ENCODE peak calls at places on chromosomes 11 and 22, in six cellular contexts. A is GM12865, U is RWPE1, R is nephron progenitor cell, Y is upper lobe of right lung, Q is psoas muscle. Z is an unnamed sample.

GRCh38 chr11:65308281-65308891 is 6.3 kb upstream of the CDC42EP2 start:
- DNase-seq in A (peak), U (no peak), R (no peak), Y (peak), Q (no peak), Z (no peak)

GRCh38 chr22:28810839-28811491 is 10.6 kb upstream of the XBP1 start:
- DNase-seq in A (no peak), U (no peak), R (no peak), Y (no peak), Q (no peak), Z (peak)

GRCh38 chr22:46829140-46829891 is 66.9 kb downstream of the TBC1D22A start:
- DNase-seq in A (no peak), U (peak), R (no peak), Y (no peak), Q (no peak), Z (no peak)

GRCh38 chr11:45412033-45412432 is 125.9 kb upstream of the SYT13 start:
- DNase-seq in A (no peak), U (no peak), R (peak), Y (peak), Q (no peak), Z (no peak)

GRCh38 chr22:35868938-35869337 is 151.3 kb downstream of the APOL5 start:
- DNase-seq in A (no peak), U (no peak), R (no peak), Y (no peak), Q (no peak), Z (no peak)

GRCh38 chr11:9957072-9957471 is 293.2 kb downstream of the SWAP70 start:
- DNase-seq in A (no peak), U (no peak), R (no peak), Y (no peak), Q (no peak), Z (no peak)

GRCh38 chr11:9142732-9143131 is 51.3 kb upstream of the SCUBE2 start:
- DNase-seq in A (no peak), U (no peak), R (no peak), Y (no peak), Q (no peak), Z (no peak)

GRCh38 chr11:7417328-7417727 is 68.0 kb upstream of the OLFML1 start:
- DNase-seq in A (no peak), U (no peak), R (no peak), Y (no peak), Q (no peak), Z (no peak)

GRCh38 chr11:130827697-130828377 is 88.4 kb downstream of the SNX19 start:
- DNase-seq in A (peak), U (peak), R (peak), Y (no peak), Q (peak), Z (peak)

GRCh38 chr22:20968281-20968977 is 1.4 kb downstream of the AIFM3 start:
- DNase-seq in A (no peak), U (no peak), R (no peak), Y (no peak), Q (no peak), Z (no peak)

GRCh38 chr11:69403556-69404215 is 77.8 kb upstream of the LINC01488 start:
- DNase-seq in A (no peak), U (peak), R (no peak), Y (no peak), Q (no peak), Z (no peak)

GRCh38 chr22:45268958-45269844 is 15.5 kb upstream of the UPK3A start:
- DNase-seq in A (peak), U (peak), R (peak), Y (peak), Q (peak), Z (peak)

GRCh38 chr22:35352214-35353111 is 28.4 kb upstream of the HMOX1 start:
- DNase-seq in A (peak), U (no peak), R (peak), Y (peak), Q (peak), Z (peak)

GRCh38 chr11:69880803-69881445 is 61.7 kb upstream of the FGF3 start:
- DNase-seq in A (no peak), U (no peak), R (no peak), Y (peak), Q (no peak), Z (no peak)

GRCh38 chr11:62669420-62670161 is 1.9 kb upstream of the UQCC3 start:
- DNase-seq in A (no peak), U (no peak), R (no peak), Y (no peak), Q (no peak), Z (no peak)

GRCh38 chr22:40436460-40437431 is 66.4 kb downstream of the SGSM3 start:
- DNase-seq in A (peak), U (peak), R (no peak), Y (no peak), Q (no peak), Z (peak)

GRCh38 chr11:130762342-130763037 is 153.8 kb downstream of the SNX19 start:
- DNase-seq in A (no peak), U (no peak), R (no peak), Y (no peak), Q (no peak), Z (no peak)

GRCh38 chr22:50613291-50613981 is 12.8 kb downstream of the MAPK8IP2 start:
- DNase-seq in A (no peak), U (no peak), R (no peak), Y (peak), Q (no peak), Z (no peak)

GRCh38 chr11:22927793-22928192 is 67.5 kb upstream of the CCDC179 start:
- DNase-seq in A (no peak), U (no peak), R (no peak), Y (no peak), Q (no peak), Z (no peak)

GRCh38 chr11:79049627-79050238 is 391.1 kb downstream of the TENM4 start:
- DNase-seq in A (no peak), U (no peak), R (no peak), Y (no peak), Q (no peak), Z (no peak)

GRCh38 chr11:79054636-79055035 is 386.2 kb downstream of the TENM4 start:
- DNase-seq in A (no peak), U (peak), R (no peak), Y (no peak), Q (no peak), Z (no peak)

GRCh38 chr11:79050784-79051183 is 390.0 kb downstream of the TENM4 start:
- DNase-seq in A (no peak), U (no peak), R (no peak), Y (no peak), Q (no peak), Z (no peak)

GRCh38 chr11:79055866-79056632 is 384.8 kb downstream of the TENM4 start:
- DNase-seq in A (no peak), U (no peak), R (no peak), Y (no peak), Q (peak), Z (no peak)

DNA sequence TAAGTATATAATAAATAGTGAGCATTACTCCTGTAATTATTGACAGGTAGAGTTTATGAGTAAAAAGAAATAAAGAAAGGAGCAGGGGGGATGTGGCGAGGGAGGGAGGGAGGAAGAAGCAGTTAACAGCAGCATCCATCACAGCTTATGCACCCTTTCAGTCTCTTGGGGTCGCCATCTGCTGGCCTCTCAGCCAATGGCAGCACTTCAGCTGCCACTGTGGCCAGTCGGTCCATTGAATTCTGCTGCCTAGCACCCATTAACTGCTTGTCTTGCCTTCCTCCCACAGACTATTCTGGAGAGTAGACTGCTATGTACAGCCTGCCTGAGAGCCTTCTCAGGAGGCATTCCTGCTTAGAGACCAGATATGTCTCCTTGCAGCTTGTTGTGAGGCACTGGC is 388.3 kb downstream of the TENM4 start:
- DNase-seq in A (no peak), U (no peak), R (no peak), Y (no peak), Q (no peak), Z (no peak)
- TF ChIP-seq CTCF in A (peak), U (no peak), R (peak), Y (no peak), Q (no peak), Z (no peak)

DNA sequence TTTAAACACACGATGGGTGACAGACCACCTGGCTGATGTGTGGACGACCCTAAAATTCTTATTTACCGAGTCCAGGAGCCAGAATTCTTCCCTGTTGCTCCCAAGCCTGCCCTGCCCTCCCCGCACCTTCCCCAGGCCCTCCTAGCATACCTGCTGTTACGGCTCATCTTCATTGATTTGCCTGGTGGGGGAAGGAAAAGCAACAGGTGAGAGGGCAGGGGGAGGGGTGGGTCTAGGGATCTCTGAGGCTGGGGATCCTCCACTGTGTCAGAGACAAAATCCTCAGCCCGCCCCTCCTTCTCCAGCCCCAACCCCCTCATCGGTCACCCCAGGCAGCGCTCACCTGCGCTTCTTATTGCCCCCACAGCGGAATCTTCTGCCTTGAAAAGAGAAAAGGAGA is 4.0 kb downstream of the FXYD2 start:
- DNase-seq in A (no peak), U (no peak), R (no peak), Y (no peak), Q (no peak), Z (no peak)
- TF ChIP-seq CTCF in A (no peak), U (no peak), R (no peak), Y (no peak), Q (no peak), Z (no peak)

GRCh38 chr11:72228229-72228843 is 3.8 kb downstream of the INPPL1 start:
- DNase-seq in A (no peak), U (no peak), R (peak), Y (peak), Q (no peak), Z (no peak)
- TF ChIP-seq CTCF in A (no peak), U (no peak), R (no peak), Y (no peak), Q (no peak), Z (no peak)

DNA sequence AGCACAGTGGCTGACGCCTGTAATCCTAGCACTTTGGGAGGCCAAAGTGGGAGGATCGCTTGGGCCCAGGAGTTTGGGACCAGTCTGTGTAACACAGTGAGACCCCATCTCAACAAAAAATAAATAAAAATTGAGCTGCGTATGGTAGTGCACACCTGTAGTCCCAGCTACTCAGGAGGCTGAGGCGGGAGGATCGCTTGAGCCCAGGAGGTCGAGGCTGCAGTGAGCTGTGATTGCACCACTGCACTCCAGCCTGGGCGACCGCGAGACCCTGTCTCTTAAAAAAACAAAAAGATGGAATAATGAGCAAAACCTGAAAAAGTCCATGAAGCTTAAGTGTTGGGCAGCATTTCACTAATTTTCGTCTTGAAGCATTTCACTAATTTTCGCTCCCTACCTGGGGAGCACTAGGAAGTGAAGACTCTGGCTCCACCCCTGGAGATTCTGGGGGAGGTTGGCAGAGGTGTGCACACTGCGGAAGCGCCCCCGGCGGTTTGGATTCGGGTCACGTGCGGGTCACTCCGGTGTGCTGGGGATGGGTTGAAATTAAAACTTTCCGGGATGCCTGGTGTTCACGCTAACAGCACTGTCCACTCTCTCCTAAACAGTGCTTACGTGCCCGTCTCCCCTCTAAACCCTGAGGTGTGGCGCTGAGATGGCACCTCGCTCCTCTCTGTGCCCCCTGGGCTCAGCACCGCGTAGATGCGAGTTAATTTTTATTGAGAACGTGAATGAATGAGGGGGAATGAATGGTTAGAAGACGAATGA is 905 bp upstream of the NAA40 start:
- DNase-seq in A (peak), U (peak), R (peak), Y (no peak), Q (no peak), Z (peak)
- TF ChIP-seq CTCF in A (no peak), U (no peak), R (no peak), Y (no peak), Q (no peak), Z (no peak)

DNA sequence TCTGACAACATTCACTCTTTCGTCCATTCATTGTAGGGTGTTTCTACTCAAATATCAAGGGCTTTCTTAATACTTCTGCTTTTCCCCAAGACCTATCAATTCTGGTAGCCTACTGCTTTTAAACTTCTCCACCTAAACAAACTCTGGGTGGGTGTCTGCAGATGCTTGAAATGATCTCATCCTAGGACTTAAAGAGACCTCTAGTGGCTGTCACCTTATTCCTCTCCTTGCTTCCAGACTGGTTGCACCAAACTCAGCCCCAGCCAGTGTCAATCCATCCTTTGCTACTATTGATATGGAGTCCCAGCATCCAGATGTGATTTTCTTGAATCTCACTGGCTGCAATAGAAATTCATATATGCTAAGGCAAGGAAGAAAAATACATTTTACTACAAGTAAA is 274.7 kb downstream of the NXPE2 start:
- DNase-seq in A (peak), U (no peak), R (no peak), Y (no peak), Q (no peak), Z (no peak)
- TF ChIP-seq CTCF in A (peak), U (no peak), R (peak), Y (no peak), Q (peak), Z (no peak)

DNA sequence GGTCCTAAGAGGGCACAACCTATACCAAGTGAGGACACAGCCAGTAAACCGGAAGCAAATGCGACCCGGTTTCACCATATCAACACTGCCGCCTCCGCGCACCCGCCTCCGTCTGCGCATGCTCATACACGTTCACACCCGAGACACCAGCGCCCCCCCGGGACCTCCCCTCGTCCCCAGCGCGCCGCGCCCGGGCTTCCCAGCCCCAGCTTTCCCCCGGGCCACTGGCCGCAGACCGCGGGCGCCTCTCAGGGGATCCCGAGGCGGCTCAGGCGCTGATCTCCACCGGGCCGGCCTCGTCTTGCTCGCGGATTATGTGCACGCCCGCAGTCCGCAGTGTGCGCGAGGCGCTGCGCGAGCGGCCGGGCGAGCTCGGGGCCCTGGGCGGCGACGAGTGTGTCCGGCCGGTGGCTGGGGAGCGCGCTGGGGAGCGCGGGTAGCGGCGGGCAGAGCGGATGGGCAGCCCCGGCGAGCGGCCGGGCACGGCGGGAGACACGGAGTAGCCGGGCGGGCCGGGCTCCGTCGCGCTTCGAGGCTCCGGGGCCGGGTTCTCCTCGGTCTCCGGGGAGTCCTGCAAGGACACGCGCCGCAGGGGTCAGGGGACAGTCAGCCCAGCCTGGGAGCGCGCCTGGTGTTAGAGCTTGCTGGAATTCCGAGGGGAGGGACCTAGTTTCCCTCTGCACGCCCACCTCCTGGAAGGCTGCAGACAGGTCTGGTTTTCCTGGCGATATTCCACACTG is 2.0 kb downstream of the HEPN1 start:
- DNase-seq in A (peak), U (peak), R (peak), Y (peak), Q (peak), Z (peak)
- TF ChIP-seq CTCF in A (no peak), U (no peak), R (no peak), Y (peak), Q (no peak), Z (no peak)

DNA sequence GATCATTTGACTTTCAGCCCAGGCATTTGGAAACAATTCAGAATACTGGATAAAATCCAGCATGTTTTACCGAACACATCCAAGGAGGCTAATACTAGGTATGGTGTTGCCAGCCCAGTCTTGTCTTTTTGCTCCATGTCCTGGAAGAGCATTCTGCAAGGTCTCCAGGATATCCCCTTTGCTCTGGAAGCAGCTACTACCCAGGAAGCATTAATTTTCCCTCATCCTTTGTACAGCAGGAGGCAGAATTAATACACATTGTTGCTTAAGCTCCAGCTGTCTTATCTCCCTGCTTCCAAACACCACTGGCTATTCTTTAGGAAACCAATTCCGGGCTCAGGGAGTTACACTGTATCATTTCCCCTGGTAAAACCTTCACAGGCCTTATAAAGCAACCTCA is 1.6 kb upstream of the UBASH3B start:
- DNase-seq in A (no peak), U (no peak), R (no peak), Y (no peak), Q (no peak), Z (no peak)
- TF ChIP-seq CTCF in A (no peak), U (no peak), R (no peak), Y (peak), Q (no peak), Z (no peak)

GRCh38 chr11:55607545-55607944 is at the start of gene OR4C11:
- DNase-seq in A (no peak), U (no peak), R (no peak), Y (no peak), Q (no peak), Z (no peak)
- TF ChIP-seq CTCF in A (no peak), U (no peak), R (no peak), Y (no peak), Q (no peak), Z (no peak)

GRCh38 chr11:973237-973636 is 47.6 kb downstream of the AP2A2 start:
- DNase-seq in A (no peak), U (no peak), R (no peak), Y (no peak), Q (no peak), Z (no peak)

GRCh38 chr11:975824-976223 is 50.2 kb downstream of the AP2A2 start:
- DNase-seq in A (no peak), U (no peak), R (peak), Y (no peak), Q (no peak), Z (peak)

GRCh38 chr11:978781-979180 is 53.1 kb downstream of the AP2A2 start:
- DNase-seq in A (no peak), U (no peak), R (no peak), Y (no peak), Q (no peak), Z (no peak)

GRCh38 chr11:978073-978720 is 52.5 kb downstream of the AP2A2 start:
- DNase-seq in A (no peak), U (no peak), R (no peak), Y (no peak), Q (no peak), Z (no peak)

GRCh38 chr11:976431-977160 is 50.9 kb downstream of the AP2A2 start:
- DNase-seq in A (no peak), U (no peak), R (no peak), Y (no peak), Q (no peak), Z (peak)
- TF ChIP-seq CTCF in A (no peak), U (no peak), R (no peak), Y (no peak), Q (no peak), Z (no peak)

Z was measured in activated CD8-positive, alpha-beta T cell treated with anti-CD3 and anti-CD28 coated beads for 36 hours.